ENCODE peak calls at places on chromosomes 5 and 9, in four cellular contexts. I is A549, A is GM12878, E is HepG2. G is an unnamed sample.

GRCh38 chr5:54713923-54714581 is 196.5 kb downstream of the SNX18 start:
- DNase-seq in I (no peak), A (no peak), E (no peak), G (no peak)

GRCh38 chr9:99197124-99197630 is 24.6 kb downstream of the ALG2 start:
- DNase-seq in I (no peak), A (no peak), E (no peak), G (no peak)

GRCh38 chr5:80688648-80689420 is 34.1 kb upstream of the DHFR start:
- DNase-seq in I (no peak), A (no peak), E (no peak), G (no peak)

GRCh38 chr5:125375143-125375542 is 628.7 kb upstream of the ZNF608 start:
- DNase-seq in I (no peak), A (no peak), E (no peak), G (no peak)

GRCh38 chr9:21770877-21771560 is 31.4 kb upstream of the MTAP start:
- DNase-seq in I (peak; percentile 19), A (no peak), E (no peak), G (no peak)

GRCh38 chr5:61563401-61563800 is 231.3 kb downstream of the ZSWIM6 start:
- DNase-seq in I (peak; percentile 38), A (no peak), E (no peak), G (no peak)

GRCh38 chr9:71032779-71033178 is 88.6 kb downstream of the TRPM3 start:
- DNase-seq in I (no peak), A (no peak), E (no peak), G (no peak)

GRCh38 chr9:105694320-105694847 is at the start of gene TMEM38B:
- DNase-seq in I (peak; percentile 59), A (no peak), E (peak; percentile 50), G (peak; percentile 94)

GRCh38 chr9:98709968-98710965 is 1.5 kb upstream of the GABBR2 start:
- DNase-seq in I (peak; percentile 32), A (no peak), E (no peak), G (peak; percentile 30)

GRCh38 chr5:78550891-78551290 is 97.7 kb downstream of the LHFPL2 start:
- DNase-seq in I (no peak), A (no peak), E (no peak), G (no peak)

GRCh38 chr5:73596705-73597328 is 29.2 kb upstream of the ARHGEF28 start:
- DNase-seq in I (peak; percentile 78), A (no peak), E (peak; percentile 60), G (peak; percentile 23)

GRCh38 chr5:107203231-107203630 is 467.5 kb downstream of the EFNA5 start:
- DNase-seq in I (no peak), A (no peak), E (no peak), G (no peak)

GRCh38 chr9:136044207-136044970 is 50.7 kb downstream of the NACC2 start:
- DNase-seq in I (no peak), A (no peak), E (no peak), G (no peak)
- TF ChIP-seq POLR2AphosphoS2 in I (no peak), A (no peak), E (no peak), G (no peak)

DNA sequence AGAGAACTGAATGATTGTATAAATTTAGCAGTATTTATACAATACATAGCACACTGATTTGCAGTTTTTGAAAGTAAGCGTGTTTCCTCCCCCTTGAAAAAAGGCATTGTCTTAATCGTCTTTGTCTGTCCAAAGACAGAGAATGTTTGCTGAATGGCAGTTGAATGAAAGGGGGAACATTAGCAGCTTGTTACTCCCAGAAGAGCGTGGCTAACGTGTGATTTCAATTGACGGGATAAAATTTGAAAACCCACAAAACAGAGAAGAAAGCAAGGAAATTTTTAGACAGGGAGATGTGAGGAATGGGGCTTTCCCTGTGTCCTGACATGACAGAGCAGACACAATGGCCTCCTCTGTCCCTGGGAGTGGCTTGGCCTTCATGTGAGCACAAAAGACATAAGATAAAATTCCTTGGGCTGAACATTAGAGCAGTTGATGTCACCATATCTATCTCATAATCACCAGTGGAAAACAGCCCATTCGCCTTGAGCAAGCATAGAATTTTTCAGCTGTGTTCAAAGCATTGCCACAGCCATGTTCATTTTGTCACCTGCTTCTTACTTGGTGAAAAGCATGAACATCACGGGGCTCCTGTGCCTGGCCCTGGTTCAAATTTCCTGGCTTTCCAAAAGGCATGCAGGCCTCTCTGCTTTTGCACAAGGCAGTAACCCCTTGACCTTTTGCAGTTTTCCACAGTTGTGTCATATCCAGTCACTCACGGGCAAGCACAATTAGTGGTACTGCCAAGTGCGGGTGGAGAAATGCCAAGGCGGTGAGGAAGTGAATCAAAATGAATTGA is 126.9 kb downstream of the TLE1 start:
- DNase-seq in I (peak; percentile 51), A (no peak), E (peak; percentile 73), G (no peak)
- TF ChIP-seq POLR2AphosphoS2 in I (no peak), A (no peak), E (no peak), G (no peak)

GRCh38 chr5:36146390-36146789 is 5.3 kb downstream of the LMBRD2 start:
- DNase-seq in I (no peak), A (no peak), E (no peak), G (no peak)
- TF ChIP-seq POLR2AphosphoS2 in I (no peak), A (no peak), E (no peak), G (no peak)

DNA sequence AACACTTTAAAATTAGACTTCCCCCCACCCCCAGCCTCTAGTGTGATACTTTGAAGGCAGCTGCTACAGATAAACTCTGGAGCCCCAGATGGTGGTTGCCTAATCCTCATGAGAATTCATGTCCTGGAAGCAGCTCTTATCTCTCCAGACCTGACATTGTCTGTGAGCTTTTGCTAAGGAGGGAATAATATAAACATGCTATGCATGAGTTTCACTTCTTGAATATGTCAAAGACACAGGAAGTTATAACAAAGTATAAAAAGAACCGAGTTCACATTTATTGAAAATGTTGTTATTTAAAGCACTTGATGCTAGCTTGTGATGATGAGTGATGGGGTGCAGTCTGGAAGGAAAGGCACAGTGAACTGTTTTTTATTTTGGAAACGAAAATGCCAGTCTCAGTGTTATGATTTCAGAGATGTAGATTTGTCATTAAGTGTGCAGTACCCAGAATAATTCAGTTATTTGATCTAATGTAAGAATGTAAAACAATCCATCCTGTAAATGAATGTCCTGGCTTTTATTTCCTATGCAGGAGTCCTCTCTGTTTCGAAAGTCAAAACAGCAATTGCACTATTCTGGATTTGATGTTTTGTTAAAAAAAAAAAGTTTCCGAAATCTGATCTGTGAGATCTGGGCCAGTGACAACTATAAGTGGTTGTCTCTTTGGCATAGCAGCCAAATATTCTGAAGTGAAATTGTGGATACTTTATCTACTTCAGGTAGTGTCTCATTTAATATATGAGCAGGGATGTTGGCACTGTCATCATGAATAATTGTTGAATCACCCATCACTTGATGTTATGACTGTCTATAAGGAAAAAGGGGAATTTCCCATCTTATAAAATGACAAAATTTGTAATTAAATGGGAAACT is 77.0 kb downstream of the ZCCHC7 start:
- DNase-seq in I (no peak), A (peak; percentile 79), E (no peak), G (peak; percentile 86)
- TF ChIP-seq POLR2AphosphoS2 in I (no peak), A (no peak), E (no peak), G (no peak)

GRCh38 chr5:55851675-55851979 is 470 bp downstream of the IL31RA start:
- DNase-seq in I (no peak), A (no peak), E (no peak), G (no peak)

GRCh38 chr5:55852503-55852902 is 1.3 kb downstream of the IL31RA start:
- DNase-seq in I (no peak), A (no peak), E (no peak), G (no peak)

GRCh38 chr5:55848783-55849182 is 2.4 kb upstream of the IL31RA start:
- DNase-seq in I (no peak), A (no peak), E (no peak), G (no peak)

GRCh38 chr5:55853271-55853670 is 2.1 kb downstream of the IL31RA start:
- DNase-seq in I (no peak), A (no peak), E (no peak), G (no peak)

DNA sequence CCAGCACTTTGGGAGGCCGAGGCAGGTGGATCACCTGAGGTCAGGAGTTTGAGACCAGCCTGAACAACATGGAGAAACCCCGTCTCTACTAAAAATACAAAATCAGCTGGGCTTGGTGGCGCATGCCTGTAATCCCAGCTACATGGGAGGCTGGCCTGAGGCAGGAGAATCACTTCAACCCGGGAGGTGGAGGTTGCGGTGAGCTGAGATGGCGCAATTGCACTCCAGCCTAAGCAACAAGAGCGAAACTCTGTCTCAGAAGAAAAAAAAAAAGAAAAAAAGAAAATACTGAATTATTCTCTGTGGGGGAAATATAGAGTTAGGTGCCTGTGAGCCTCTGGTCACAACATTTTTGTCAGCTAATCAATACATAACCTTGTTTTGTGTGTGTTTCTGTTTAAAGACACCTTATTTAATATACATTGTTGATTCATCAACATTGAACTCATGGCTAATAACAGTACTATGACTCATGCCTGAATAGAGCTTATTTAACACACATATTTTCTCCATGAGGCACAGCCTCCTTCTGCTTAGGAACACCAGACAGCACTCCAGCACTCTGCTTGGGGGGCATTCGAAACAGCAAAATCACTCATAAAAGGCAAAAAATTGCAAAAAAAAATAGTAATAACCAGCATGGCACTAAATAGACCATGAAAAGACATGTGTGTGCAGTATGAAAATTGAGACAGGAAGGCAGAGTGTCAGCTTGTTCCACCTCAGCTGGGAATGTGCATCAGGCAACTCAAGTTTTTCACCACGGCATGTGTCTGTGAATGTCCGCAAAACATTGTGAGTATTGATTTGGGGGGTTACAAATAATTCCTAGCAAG is at the start of gene IL31RA:
- DNase-seq in I (peak; percentile 54), A (no peak), E (peak; percentile 11), G (no peak)
- TF ChIP-seq POLR2AphosphoS2 in I (no peak), A (no peak), E (no peak), G (no peak)

GRCh38 chr5:131363811-131364506 is 100.1 kb downstream of the CDC42SE2 start:
- DNase-seq in I (no peak), A (no peak), E (no peak), G (no peak)

GRCh38 chr5:131367219-131367860 is 103.5 kb downstream of the CDC42SE2 start:
- DNase-seq in I (no peak), A (no peak), E (no peak), G (no peak)

GRCh38 chr5:131364507-131365050 is 100.7 kb downstream of the CDC42SE2 start:
- DNase-seq in I (no peak), A (no peak), E (no peak), G (no peak)

GRCh38 chr5:131368866-131369265 is 105.0 kb downstream of the CDC42SE2 start:
- DNase-seq in I (no peak), A (no peak), E (no peak), G (no peak)

DNA sequence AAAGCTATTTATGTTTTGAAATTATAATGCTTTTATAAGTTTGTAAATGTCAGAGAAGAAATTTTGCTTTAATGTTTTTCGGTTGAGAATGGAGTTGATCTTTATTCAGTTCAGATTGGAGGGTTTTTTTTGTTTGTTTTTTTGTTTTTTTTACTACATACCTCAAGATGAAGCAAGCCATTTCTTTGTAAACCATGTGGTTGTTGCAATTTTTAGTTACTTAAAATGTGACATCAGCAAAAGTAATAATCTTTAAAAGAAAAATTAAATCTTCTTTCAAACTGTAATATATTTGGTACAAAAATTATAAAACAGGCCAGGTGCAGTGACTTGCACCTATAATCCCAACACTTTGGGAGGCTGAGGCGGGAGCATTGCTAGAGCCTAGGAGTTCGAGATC is 102.6 kb downstream of the CDC42SE2 start:
- DNase-seq in I (no peak), A (no peak), E (no peak), G (no peak)
- TF ChIP-seq POLR2AphosphoS2 in I (no peak), A (no peak), E (no peak), G (no peak)

GRCh38 chr5:148374693-148375360 is 8.9 kb upstream of the FBXO38 start:
- DNase-seq in I (peak; percentile 67), A (no peak), E (peak; percentile 72), G (peak; percentile 43)
- TF ChIP-seq POLR2AphosphoS2 in I (no peak), A (no peak), E (no peak), G (no peak)